ENCODE peak calls at places on chromosomes 11 and 22, in four cellular contexts. E is RPMI8226; X is stimulated activated CD4-positive, alpha-beta T cell treated with anti-CD3 and anti-CD28 coated beads, Interleukin-1b, Interleukin-23, amount 100 ng/mL, for 1 hour; F is fibroblast of mammary gland. B is an unnamed sample.

GRCh38 chr22:45602824-45603301 is 68.8 kb upstream of the ATXN10 start:
- DNase-seq in X (no peak), F (peak), E (peak), B (no peak)

GRCh38 chr22:30251661-30252226 is 5.2 kb upstream of the LIF start:
- DNase-seq in E (no peak), F (peak), X (no peak), B (peak)

GRCh38 chr11:10108901-10109665 is 184.9 kb downstream of the SBF2 start:
- DNase-seq in F (peak), X (no peak), E (no peak), B (no peak)

GRCh38 chr11:89361738-89362137 is 129.4 kb downstream of the NOX4 start:
- DNase-seq in F (no peak), X (no peak), E (no peak), B (no peak)

GRCh38 chr11:121035169-121035755 is 11.4 kb downstream of the TBCEL start:
- DNase-seq in F (no peak), X (no peak), E (no peak), B (no peak)

GRCh38 chr11:79406376-79406775 is 34.5 kb downstream of the TENM4 start:
- DNase-seq in E (peak), F (no peak), X (no peak), B (no peak)

GRCh38 chr22:49660321-49660720 is 167.4 kb downstream of the BRD1 start:
- DNase-seq in F (no peak), X (no peak), E (no peak), B (no peak)

GRCh38 chr22:22519591-22519990 is 479 bp downstream of the ZNF280A start:
- DNase-seq in X (no peak), F (no peak), E (no peak), B (no peak)

GRCh38 chr22:40128989-40129388 is 48.7 kb upstream of the TNRC6B start:
- DNase-seq in E (peak), X (no peak), F (no peak), B (no peak)

GRCh38 chr11:31641477-31642062 is 132.0 kb downstream of the ELP4 start:
- DNase-seq in E (no peak), X (no peak), F (peak), B (peak)

GRCh38 chr11:126853732-126854131 is 146.8 kb downstream of the KIRREL3 start:
- DNase-seq in E (no peak), X (no peak), F (no peak), B (no peak)

GRCh38 chr11:76074178-76075112 is 131.9 kb downstream of the WNT11 start:
- DNase-seq in F (peak), E (no peak), X (no peak), B (peak)

GRCh38 chr11:44760917-44761545 is 34.3 kb downstream of the TSPAN18 start:
- DNase-seq in F (peak), E (no peak), X (no peak), B (peak)

GRCh38 chr22:46008836-46009596 is 32.1 kb upstream of the WNT7B start:
- DNase-seq in E (no peak), F (no peak), X (no peak), B (peak)

GRCh38 chr22:17063372-17064106 is 21.3 kb upstream of the IL17RA start:
- DNase-seq in E (no peak), F (no peak), X (no peak), B (no peak)

GRCh38 chr11:128828350-128828749 is 38.7 kb downstream of the KCNJ1 start:
- DNase-seq in X (no peak), E (no peak), F (peak), B (no peak)

GRCh38 chr11:60978546-60979380 is 7.3 kb downstream of the CD6 start:
- DNase-seq in F (no peak), X (no peak), E (no peak), B (peak)

GRCh38 chr11:75668508-75669297 is at the start of gene MAP6:
- DNase-seq in F (no peak), X (no peak), E (peak), B (peak)

GRCh38 chr11:40166892-40167291 is 1292.6 kb downstream of the LRRC4C start:
- DNase-seq in E (no peak), X (no peak), F (no peak), B (no peak)

GRCh38 chr11:73147771-73148681 is 5.9 kb upstream of the FCHSD2 start:
- DNase-seq in E (peak), F (no peak), X (no peak), B (no peak)

GRCh38 chr11:46537121-46537520 is 56.7 kb downstream of the AMBRA1 start:
- DNase-seq in F (no peak), X (no peak), E (no peak), B (no peak)

GRCh38 chr22:43481528-43482309 is 69.9 kb downstream of the MPPED1 start:
- DNase-seq in F (no peak), E (peak), X (no peak), B (no peak)

GRCh38 chr11:62444271-62444833 is 25.5 kb downstream of the SCGB1A1 start:
- DNase-seq in E (peak), X (no peak), F (peak), B (peak)

GRCh38 chr11:124839051-124839971 is 25.9 kb upstream of the ROBO3 start:
- DNase-seq in E (no peak), X (no peak), F (no peak), B (no peak)

GRCh38 chr11:7032692-7033091 is 12.4 kb downstream of the NLRP14 start:
- DNase-seq in E (no peak), X (no peak), F (no peak), B (no peak)

GRCh38 chr11:32960553-32961164 is 55.0 kb upstream of the DEPDC7 start:
- DNase-seq in F (peak), E (peak), X (no peak), B (peak)

GRCh38 chr11:125365196-125365931 is 130.7 kb downstream of the FEZ1 start:
- DNase-seq in X (no peak), E (no peak), F (no peak), B (no peak)

B was measured in epithelial cell of esophagus.